ENCODE peak calls at places on chromosomes 16 and 17, in five cellular contexts. V is OCI-LY7, X is mucosa of descending colon, R is thoracic aorta, A is foreskin fibroblast. Z is an unnamed sample.

GRCh38 chr16:30700491-30700890 is 1.5 kb downstream of the SRCAP start:
- DNase-seq in V (no peak), X (no peak), R (no peak), A (no peak), Z (no peak)

GRCh38 chr17:33509331-33509730 is 216.2 kb upstream of the ASIC2 start:
- DNase-seq in V (no peak), X (no peak), R (no peak), A (no peak), Z (no peak)

GRCh38 chr17:78375401-78376079 is 2.9 kb upstream of the PGS1 start:
- DNase-seq in V (no peak), X (no peak), R (no peak), A (peak; percentile 87), Z (no peak)

GRCh38 chr17:79874329-79874981 is 35.2 kb upstream of the CBX4 start:
- DNase-seq in V (peak; percentile 71), X (no peak), R (no peak), A (no peak), Z (peak; percentile 66)

GRCh38 chr17:14547016-14547415 is 246.1 kb downstream of the HS3ST3B1 start:
- DNase-seq in V (no peak), X (no peak), R (no peak), A (no peak), Z (no peak)

GRCh38 chr16:15765880-15766279 is 90.9 kb downstream of the MYH11 start:
- DNase-seq in V (peak; percentile 94), X (no peak), R (no peak), A (peak; percentile 35), Z (peak; percentile 31)

GRCh38 chr17:68294196-68294555 is 2.9 kb downstream of the ARSG start:
- DNase-seq in V (no peak), X (no peak), R (no peak), A (no peak), Z (no peak)

GRCh38 chr16:17939052-17939673 is 397.4 kb downstream of the NPIPA8 start:
- DNase-seq in V (no peak), X (no peak), R (no peak), A (no peak), Z (no peak)

GRCh38 chr16:27951752-27952151 is 111.8 kb downstream of the GSG1L start:
- DNase-seq in V (no peak), X (no peak), R (no peak), A (no peak), Z (no peak)

GRCh38 chr16:71461686-71462648 is at the start of gene ZNF23:
- DNase-seq in V (peak; percentile 86), X (peak; percentile 92), R (peak; percentile 49), A (peak; percentile 76), Z (peak; percentile 51)

GRCh38 chr17:72192409-72193192 is 71.8 kb downstream of the SOX9 start:
- DNase-seq in V (no peak), X (no peak), R (no peak), A (peak; percentile 92), Z (no peak)

GRCh38 chr17:65057520-65058075 is 1.1 kb upstream of the GNA13 start:
- DNase-seq in V (no peak), X (peak; percentile 62), R (no peak), A (no peak), Z (no peak)

GRCh38 chr17:50634915-50635719 is 436 bp downstream of the ABCC3 start:
- DNase-seq in V (no peak), X (peak; percentile 48), R (no peak), A (no peak), Z (no peak)

GRCh38 chr16:13168091-13168572 is 266.7 kb downstream of the SHISA9 start:
- DNase-seq in V (peak; percentile 54), X (no peak), R (no peak), A (no peak), Z (no peak)

GRCh38 chr16:11291021-11291716 is 10.0 kb upstream of the PRM1 start:
- DNase-seq in V (no peak), X (no peak), R (no peak), A (no peak), Z (no peak)

GRCh38 chr17:35486920-35487727 is 38.6 kb upstream of the SLFN13 start:
- DNase-seq in V (no peak), X (peak; percentile 74), R (no peak), A (peak; percentile 54), Z (peak; percentile 50)

GRCh38 chr16:83113317-83113716 is 486.5 kb downstream of the CDH13 start:
- DNase-seq in V (peak; percentile 71), X (no peak), R (no peak), A (no peak), Z (peak; percentile 58)

GRCh38 chr16:87070657-87071056 is 246.5 kb downstream of the C16orf95 start:
- DNase-seq in V (no peak), X (no peak), R (no peak), A (no peak), Z (no peak)

GRCh38 chr16:106623-107324 is 28.7 kb downstream of the MPG start:
- DNase-seq in V (peak; percentile 81), X (no peak), R (no peak), A (peak; percentile 69), Z (peak; percentile 71)

GRCh38 chr16:66906916-66907836 is 11.5 kb downstream of the CDH16 start:
- DNase-seq in V (no peak), X (no peak), R (no peak), A (no peak), Z (no peak)

GRCh38 chr17:4101127-4101798 is 41.6 kb downstream of the ZZEF1 start:
- DNase-seq in V (no peak), X (no peak), R (no peak), A (peak; percentile 25), Z (no peak)

GRCh38 chr17:77438241-77439204 is 297.8 kb downstream of the SEC14L1 start:
- DNase-seq in V (peak; percentile 48), X (no peak), R (no peak), A (no peak), Z (no peak)

GRCh38 chr16:29898786-29899515 is 399 bp downstream of the SEZ6L2 start:
- DNase-seq in V (no peak), X (no peak), R (no peak), A (peak; percentile 25), Z (no peak)

GRCh38 chr16:47779201-47780016 is 318.3 kb downstream of the PHKB start:
- DNase-seq in V (no peak), X (no peak), R (no peak), A (no peak), Z (peak; percentile 10)

GRCh38 chr16:2022723-2023097 is 3.1 kb downstream of the NPW start:
- DNase-seq in V (peak; percentile 32), X (no peak), R (no peak), A (no peak), Z (peak; percentile 33)

GRCh38 chr16:85286970-85287814 is 174.9 kb upstream of the CIBAR2 start:
- DNase-seq in V (no peak), X (peak; percentile 65), R (peak; percentile 28), A (peak; percentile 54), Z (no peak)
- H3K4me3 ChIP-seq in V (no peak overlapping the region), X (no peak overlapping the region), R (peak overlapping the region; percentile 48), A (peak overlapping the region; percentile 24), Z (no peak overlapping the region)

GRCh38 chr17:38848939-38849563 is 4.5 kb downstream of the RPL23 start:
- DNase-seq in V (no peak), X (no peak), R (no peak), A (no peak), Z (no peak)

GRCh38 chr17:38852771-38853291 is 690 bp downstream of the RPL23 start:
- DNase-seq in V (peak; percentile 30), X (no peak), R (no peak), A (no peak), Z (no peak)

GRCh38 chr17:38851434-38851833 is 2.1 kb downstream of the RPL23 start:
- DNase-seq in V (no peak), X (no peak), R (no peak), A (no peak), Z (no peak)

GRCh38 chr17:38848557-38848891 is 5.0 kb downstream of the RPL23 start:
- DNase-seq in V (no peak), X (no peak), R (no peak), A (no peak), Z (no peak)

GRCh38 chr17:38850374-38850773 is 3.1 kb downstream of the RPL23 start:
- DNase-seq in V (no peak), X (no peak), R (no peak), A (no peak), Z (no peak)
- H3K4me3 ChIP-seq in V (peak overlapping the region; percentile 87), X (no peak overlapping the region), R (no peak overlapping the region), A (peak overlapping the region; percentile 95), Z (no peak overlapping the region)

DNA sequence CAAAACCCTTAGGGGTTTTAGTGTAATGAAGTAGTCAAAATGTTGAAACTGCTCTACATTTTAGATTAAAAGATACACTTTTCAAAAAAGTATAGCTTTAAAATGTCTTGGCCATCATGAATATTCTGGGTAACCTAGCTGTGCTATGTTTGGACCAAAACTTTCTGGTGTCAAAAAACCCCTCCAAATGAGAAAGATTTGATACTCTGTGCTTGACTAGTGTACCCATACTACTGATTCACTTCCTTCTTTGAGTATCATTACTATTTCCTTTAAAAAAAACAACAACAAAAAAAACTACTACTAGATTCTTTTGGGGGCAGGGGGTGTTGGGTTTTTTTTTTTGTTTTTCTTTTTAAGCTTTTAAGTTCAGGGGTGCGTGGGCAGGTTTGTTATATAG is 37.3 kb downstream of the PTRH2 start:
- DNase-seq in V (no peak), X (no peak), R (no peak), A (no peak), Z (no peak)
- H3K4me3 ChIP-seq in V (no peak overlapping the region), X (no peak overlapping the region), R (no peak overlapping the region), A (no peak overlapping the region), Z (no peak overlapping the region)

GRCh38 chr17:38571833-38572274 is 33.9 kb downstream of the SRCIN1 start:
- DNase-seq in V (no peak), X (no peak), R (no peak), A (no peak), Z (no peak)
- H3K4me3 ChIP-seq in V (no peak overlapping the region), X (no peak overlapping the region), R (no peak overlapping the region), A (no peak overlapping the region), Z (no peak overlapping the region)

GRCh38 chr17:44385287-44386181 is 3.9 kb downstream of the ITGA2B start:
- DNase-seq in V (peak; percentile 47), X (peak; percentile 80), R (no peak), A (peak; percentile 49), Z (peak; percentile 76)

GRCh38 chr17:44384823-44385286 is 4.6 kb downstream of the ITGA2B start:
- DNase-seq in V (no peak), X (no peak), R (no peak), A (no peak), Z (no peak)

GRCh38 chr17:44383363-44383762 is 6.1 kb downstream of the ITGA2B start:
- DNase-seq in V (no peak), X (peak; percentile 17), R (no peak), A (no peak), Z (no peak)

GRCh38 chr17:44383861-44384260 is 5.6 kb downstream of the ITGA2B start:
- DNase-seq in V (no peak), X (no peak), R (no peak), A (no peak), Z (no peak)

DNA sequence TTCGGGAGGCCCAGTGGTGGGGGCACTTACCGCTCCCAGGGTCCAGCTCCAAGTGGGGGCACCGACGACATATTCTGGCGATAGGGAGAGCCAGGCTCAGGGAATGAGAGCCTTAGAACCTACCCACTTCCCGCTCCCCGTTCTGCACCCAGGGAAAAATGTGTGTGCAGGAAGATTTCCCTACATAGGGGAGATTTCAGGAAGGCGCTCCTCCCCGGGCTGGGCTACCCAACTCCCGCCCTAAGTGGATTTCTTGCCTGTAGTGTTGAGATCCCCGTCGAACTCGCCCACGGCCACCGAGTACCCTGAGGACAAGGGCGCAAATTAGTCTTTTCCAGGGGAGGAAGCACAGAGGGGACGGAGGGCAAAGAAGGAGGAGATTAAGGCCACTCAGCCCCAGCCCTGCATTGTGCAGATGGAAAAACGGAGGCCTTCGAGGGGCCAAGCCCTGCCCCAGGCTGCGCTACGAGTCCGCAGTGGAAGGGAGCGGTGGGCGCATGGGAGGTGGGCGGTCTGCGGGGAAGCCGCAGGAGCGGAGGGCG is 5.1 kb downstream of the ITGA2B start:
- DNase-seq in V (no peak), X (no peak), R (no peak), A (no peak), Z (no peak)
- H3K4me3 ChIP-seq in V (no peak overlapping the region), X (no peak overlapping the region), R (peak overlapping the region; percentile 72), A (no peak overlapping the region), Z (no peak overlapping the region)